ENCODE peak calls at places on chromosomes 3 and 15, in seven cellular contexts. X, F, D, L, G, S and P are unnamed samples.
A peak's percentile ranks its signal among the peaks of the same experiment; 100 is the strongest.

GRCh38 chr3:128515967-128516366 is 23.0 kb upstream of the GATA2 start:
- DNase-seq in L (no peak), G (no peak), S (no peak), F (no peak), X (no peak), D (no peak), P (no peak)

GRCh38 chr15:88902846-88903245 is 7.5 kb upstream of the HAPLN3 start:
- DNase-seq in S (no peak), D (no peak), F (no peak), G (no peak), L (peak; percentile 6), X (no peak), P (peak; percentile 47)

GRCh38 chr15:74631935-74632560 is 16.4 kb downstream of the CLK3 start:
- DNase-seq in L (peak; percentile 90), X (peak; percentile 41), S (peak; percentile 71), D (no peak), F (peak; percentile 59), G (no peak), P (peak; percentile 90)

GRCh38 chr3:134136604-134137003 is 106.9 kb upstream of the SLCO2A1 start:
- DNase-seq in S (no peak), D (no peak), X (no peak), G (no peak), F (no peak), L (no peak), P (no peak)

GRCh38 chr3:158200973-158201372 is 91.1 kb downstream of the RSRC1 start:
- DNase-seq in G (no peak), L (no peak), S (peak; percentile 5), D (no peak), X (no peak), F (no peak), P (no peak)

GRCh38 chr3:143535994-143536784 is 312.1 kb downstream of the SLC9A9 start:
- DNase-seq in F (peak; percentile 6), D (no peak), S (peak; percentile 23), L (no peak), X (no peak), G (no peak), P (no peak)

GRCh38 chr3:137812018-137812417 is 47.9 kb downstream of the SOX14 start:
- DNase-seq in D (no peak), L (no peak), S (no peak), F (no peak), G (no peak), X (no peak), P (no peak)

GRCh38 chr3:124078978-124079911 is 87.3 kb upstream of the ROPN1 start:
- DNase-seq in X (peak; percentile 14), G (no peak), L (no peak), D (no peak), S (peak; percentile 64), F (peak; percentile 56), P (no peak)

GRCh38 chr15:94383041-94383440 is 151.7 kb downstream of the MCTP2 start:
- DNase-seq in G (no peak), F (no peak), D (no peak), L (no peak), X (no peak), S (no peak), P (no peak)

GRCh38 chr15:94385441-94385840 is 154.1 kb downstream of the MCTP2 start:
- DNase-seq in S (no peak), D (no peak), X (no peak), G (no peak), F (no peak), L (no peak), P (no peak)

GRCh38 chr15:94383706-94384105 is 152.3 kb downstream of the MCTP2 start:
- DNase-seq in L (no peak), G (no peak), X (peak; percentile 43), D (no peak), F (no peak), S (peak; percentile 4), P (no peak)

GRCh38 chr15:94381384-94381783 is 150.0 kb downstream of the MCTP2 start:
- DNase-seq in L (no peak), F (no peak), G (no peak), X (no peak), D (no peak), S (no peak), P (peak; percentile 56)

GRCh38 chr15:94380798-94381197 is 149.4 kb downstream of the MCTP2 start:
- DNase-seq in G (no peak), D (no peak), F (no peak), X (no peak), L (no peak), S (no peak), P (no peak)
- H3K4me3 ChIP-seq in G (no peak overlapping the region), D (no peak overlapping the region), F (no peak overlapping the region), X (no peak overlapping the region), L (no peak overlapping the region), S (no peak overlapping the region), P (no peak overlapping the region)

GRCh38 chr3:2793987-2794386 is 316.2 kb downstream of the IL5RA start:
- DNase-seq in D (no peak), G (no peak), S (no peak), L (no peak), F (no peak), X (no peak), P (no peak)
- H3K36me3 ChIP-seq in D (no peaks in the 10 kb centered on the region), G (no peaks in the 10 kb centered on the region), S (no peaks in the 10 kb centered on the region), L (no peaks in the 10 kb centered on the region), F (no peaks in the 10 kb centered on the region), X (no peaks in the 10 kb centered on the region), P (no peaks in the 10 kb centered on the region)

GRCh38 chr3:186989429-186989828 is 59.1 kb downstream of the ST6GAL1 start:
- DNase-seq in D (no peak), S (no peak), X (no peak), L (no peak), F (no peak), G (no peak), P (no peak)
- H3K4me3 ChIP-seq in D (no peak overlapping the region), S (no peak overlapping the region), X (no peak overlapping the region), L (no peak overlapping the region), F (no peak overlapping the region), G (no peak overlapping the region), P (no peak overlapping the region)

GRCh38 chr15:50440932-50441331 is 16.7 kb downstream of the USP8 start:
- DNase-seq in F (no peak), G (no peak), L (no peak), S (no peak), D (no peak), X (no peak), P (no peak)
- H3K36me3 ChIP-seq in F (peaks cover 21% of the 10 kb centered on the region), G (no peaks in the 10 kb centered on the region), L (peaks cover 5% of the 10 kb centered on the region), S (peaks cover 31% of the 10 kb centered on the region), D (peaks cover 64% of the 10 kb centered on the region), X (peaks cover 22% of the 10 kb centered on the region), P (peaks cover 70% of the 10 kb centered on the region)

DNA sequence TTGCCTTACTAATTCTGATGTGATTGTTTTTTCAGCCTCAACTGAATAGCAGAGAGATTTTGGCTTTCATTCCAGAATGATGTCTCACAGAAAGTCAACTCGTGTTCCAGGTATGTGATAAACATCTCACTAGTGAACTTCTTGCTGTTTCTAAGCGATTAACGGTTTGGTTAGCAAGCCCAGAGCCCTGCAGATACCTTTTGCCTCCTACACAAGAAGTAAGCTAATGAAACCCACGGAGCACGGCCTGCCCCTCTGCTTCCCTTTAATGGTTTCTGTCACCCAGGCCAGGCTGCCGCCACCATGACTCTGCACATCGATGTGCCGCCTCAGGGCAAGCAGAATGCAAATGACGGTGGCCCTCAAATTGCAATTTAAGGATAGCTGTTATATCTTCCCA is 155.9 kb upstream of the ICE2 start:
- DNase-seq in X (no peak), S (peak; percentile 5), G (no peak), F (no peak), D (no peak), L (no peak), P (peak; percentile 81)
- H3K4me3 ChIP-seq in X (no peak overlapping the region), S (no peak overlapping the region), G (no peak overlapping the region), F (no peak overlapping the region), D (no peak overlapping the region), L (no peak overlapping the region), P (no peak overlapping the region)

GRCh38 chr3:13338996-13339395 is 81.1 kb downstream of the NUP210 start:
- DNase-seq in F (no peak), G (no peak), L (no peak), X (no peak), S (no peak), D (no peak), P (no peak)
- H3K36me3 ChIP-seq in F (no peaks in the 10 kb centered on the region), G (no peaks in the 10 kb centered on the region), L (peaks cover 27% of the 10 kb centered on the region), X (no peaks in the 10 kb centered on the region), S (no peaks in the 10 kb centered on the region), D (peaks cover 62% of the 10 kb centered on the region), P (peaks cover 100% of the 10 kb centered on the region)

DNA sequence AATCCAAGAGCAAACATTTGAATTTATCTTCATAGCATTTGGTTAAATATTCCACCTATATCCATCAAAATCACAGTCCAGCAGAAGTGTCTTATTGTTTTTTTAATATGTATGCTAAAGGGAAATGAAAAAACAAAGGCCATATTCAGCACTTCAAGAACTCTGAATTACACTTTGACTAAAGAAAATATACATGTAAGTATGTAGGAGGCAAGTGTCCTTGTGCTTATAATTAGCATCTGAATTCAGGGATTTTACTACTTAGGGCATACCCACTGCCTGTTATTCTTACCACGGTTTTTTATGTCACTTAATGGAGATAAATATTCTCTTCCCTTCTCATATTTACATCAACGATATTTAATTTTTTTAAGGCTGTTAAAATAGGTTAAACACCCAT is 117.3 kb downstream of the TBC1D5 start:
- DNase-seq in F (no peak), G (no peak), S (no peak), X (no peak), D (no peak), L (no peak), P (no peak)
- H3K4me3 ChIP-seq in F (no peak overlapping the region), G (no peak overlapping the region), S (no peak overlapping the region), X (no peak overlapping the region), D (no peak overlapping the region), L (no peak overlapping the region), P (no peak overlapping the region)

GRCh38 chr15:90774731-90775521 is 57.8 kb downstream of the BLM start:
- DNase-seq in F (peak; percentile 31), S (peak; percentile 75), D (no peak), L (no peak), X (peak; percentile 64), G (no peak), P (no peak)
- H3K36me3 ChIP-seq in F (no peaks in the 10 kb centered on the region), S (no peaks in the 10 kb centered on the region), D (no peaks in the 10 kb centered on the region), L (peaks cover 2% of the 10 kb centered on the region), X (no peaks in the 10 kb centered on the region), G (no peaks in the 10 kb centered on the region), P (no peaks in the 10 kb centered on the region)

GRCh38 chr3:112633757-112634156 is 7.2 kb downstream of the CCDC80 start:
- DNase-seq in L (no peak), X (no peak), D (no peak), F (peak; percentile 13), G (no peak), S (peak; percentile 44), P (no peak)

GRCh38 chr3:112635674-112636073 is 5.3 kb downstream of the CCDC80 start:
- DNase-seq in D (no peak), L (no peak), G (peak; percentile 65), S (peak; percentile 91), X (peak; percentile 79), F (peak; percentile 86), P (no peak)

GRCh38 chr3:112633191-112633590 is 7.8 kb downstream of the CCDC80 start:
- DNase-seq in D (no peak), L (no peak), X (no peak), F (no peak), G (no peak), S (peak; percentile 26), P (no peak)

GRCh38 chr3:112632596-112632995 is 8.3 kb downstream of the CCDC80 start:
- DNase-seq in D (no peak), F (no peak), S (peak; percentile 35), L (no peak), X (no peak), G (no peak), P (no peak)

GRCh38 chr3:112634786-112635541 is 6.0 kb downstream of the CCDC80 start:
- DNase-seq in L (no peak), G (no peak), F (peak; percentile 14), D (no peak), X (no peak), S (peak; percentile 56), P (no peak)
- H3K4me3 ChIP-seq in L (no peak overlapping the region), G (no peak overlapping the region), F (no peak overlapping the region), D (peak overlapping the region; percentile 40), X (peak overlapping the region; percentile 27), S (peak overlapping the region; percentile 97), P (no peak overlapping the region)

GRCh38 chr3:63995056-63995576 is 28.2 kb downstream of the PSMD6 start:
- DNase-seq in S (no peak), X (no peak), G (no peak), D (peak; percentile 79), F (no peak), L (no peak), P (peak; percentile 70)
- H3K36me3 ChIP-seq in S (peaks cover 57% of the 10 kb centered on the region), X (peaks cover 41% of the 10 kb centered on the region), G (no peaks in the 10 kb centered on the region), D (peaks cover 99% of the 10 kb centered on the region), F (peaks cover 25% of the 10 kb centered on the region), L (peaks cover 12% of the 10 kb centered on the region), P (no peaks in the 10 kb centered on the region)